ENCODE peak calls at places on chromosomes 7 and 10, in four cellular contexts. A is germinal center, C is EH, X is DMS79. Q is an unnamed sample.

GRCh38 chr7:141320287-141320686 is 230.9 kb upstream of the AGK start:
- DNase-seq in X (no peak), C (no peak), A (peak; percentile 7), Q (peak; percentile 91)

GRCh38 chr10:132873395-132873794 is 69.0 kb downstream of the CFAP46 start:
- DNase-seq in C (no peak), X (no peak), A (no peak), Q (no peak)

GRCh38 chr7:135774284-135774683 is 25.7 kb upstream of the FAM180A start:
- DNase-seq in A (no peak), C (peak; percentile 77), X (no peak), Q (no peak)

GRCh38 chr7:150800576-150801241 is at the start of gene TMEM176A:
- DNase-seq in C (no peak), X (no peak), A (no peak), Q (no peak)

GRCh38 chr10:7311256-7312178 is 99.3 kb downstream of the SFMBT2 start:
- DNase-seq in A (no peak), C (no peak), X (no peak), Q (no peak)

GRCh38 chr7:87853237-87853864 is 22.8 kb downstream of the SLC25A40 start:
- DNase-seq in A (no peak), C (peak; percentile 50), X (no peak), Q (no peak)

GRCh38 chr7:43362652-43363428 is 220.1 kb upstream of the STK17A start:
- DNase-seq in X (no peak), C (peak; percentile 50), A (no peak), Q (no peak)

GRCh38 chr7:128094686-128095085 is 63.4 kb upstream of the LRRC4 start:
- DNase-seq in X (no peak), C (no peak), A (no peak), Q (no peak)

GRCh38 chr7:98110249-98111022 is 3.8 kb downstream of the LMTK2 start:
- DNase-seq in A (no peak), C (no peak), X (no peak), Q (no peak)

GRCh38 chr7:139370301-139370942 is 10.7 kb downstream of the LUC7L2 start:
- DNase-seq in X (no peak), C (no peak), A (no peak), Q (no peak)

GRCh38 chr7:83365746-83366145 is 203.1 kb upstream of the PCLO start:
- DNase-seq in A (no peak), X (no peak), C (no peak), Q (peak; percentile 21)

GRCh38 chr7:33887576-33887975 is 17.8 kb upstream of the BMPER start:
- DNase-seq in C (no peak), X (no peak), A (no peak), Q (no peak)

GRCh38 chr7:1510780-1511154 is 6.6 kb upstream of the INTS1 start:
- DNase-seq in X (no peak), A (no peak), C (no peak), Q (no peak)

GRCh38 chr7:99469381-99470065 is 3.2 kb upstream of the ZNF789 start:
- DNase-seq in A (no peak), X (no peak), C (no peak), Q (no peak)

GRCh38 chr7:24783731-24784130 is 26.5 kb upstream of the GSDME start:
- DNase-seq in A (no peak), X (no peak), C (peak; percentile 43), Q (no peak)

GRCh38 chr7:17745588-17745987 is 194.7 kb downstream of the SNX13 start:
- DNase-seq in X (no peak), C (no peak), A (no peak), Q (no peak)

GRCh38 chr7:106870983-106871410 is 5.9 kb downstream of the PIK3CG start:
- DNase-seq in C (no peak), A (peak; percentile 35), X (no peak), Q (peak; percentile 94)

GRCh38 chr10:3761916-3762708 is 22.9 kb downstream of the KLF6 start:
- DNase-seq in A (no peak), C (peak; percentile 66), X (no peak), Q (no peak)

GRCh38 chr10:112369495-112370423 is 4.2 kb upstream of the ACSL5 start:
- DNase-seq in X (no peak), C (no peak), A (no peak), Q (peak; percentile 20)

GRCh38 chr10:83724471-83725241 is 414.7 kb upstream of the GHITM start:
- DNase-seq in X (no peak), A (no peak), C (no peak), Q (peak; percentile 51)

GRCh38 chr10:47400251-47400650 is 16.2 kb upstream of the ZNF488 start:
- DNase-seq in X (no peak), A (no peak), C (no peak), Q (no peak)

GRCh38 chr10:15735766-15736165 is 16.0 kb upstream of the ITGA8 start:
- DNase-seq in X (no peak), C (no peak), A (no peak), Q (no peak)

GRCh38 chr7:140315498-140316164 is 82.7 kb downstream of the SLC37A3 start:
- DNase-seq in C (no peak), A (no peak), X (peak; percentile 52), Q (no peak)

GRCh38 chr7:125592331-125592730 is 662.7 kb upstream of the POT1 start:
- DNase-seq in C (no peak), A (no peak), X (no peak), Q (no peak)

GRCh38 chr7:121244120-121244865 is 84.5 kb upstream of the WNT16 start:
- DNase-seq in A (no peak), X (no peak), C (no peak), Q (no peak)

GRCh38 chr7:36091571-36092176 is 61.4 kb upstream of the EEPD1 start:
- DNase-seq in X (no peak), A (no peak), C (no peak), Q (no peak)

GRCh38 chr7:519429-519973 is at the start of gene PDGFA:
- DNase-seq in C (peak; percentile 72), X (no peak), A (peak; percentile 30), Q (no peak)

GRCh38 chr10:77842652-77843212 is 83.8 kb downstream of the DLG5 start:
- DNase-seq in C (no peak), X (no peak), A (no peak), Q (no peak)

GRCh38 chr10:100479059-100479458 is 16.2 kb downstream of the WNT8B start:
- DNase-seq in A (no peak), C (no peak), X (no peak), Q (no peak)

GRCh38 chr7:110544199-110544598 is 546.7 kb upstream of the LRRN3 start:
- DNase-seq in C (peak; percentile 74), X (no peak), A (no peak), Q (no peak)

GRCh38 chr7:2008936-2009540 is 223.7 kb downstream of the MAD1L1 start:
- DNase-seq in C (no peak), A (no peak), X (no peak), Q (no peak)

GRCh38 chr7:100892364-100893317 is 3.0 kb downstream of the ACHE start:
- DNase-seq in A (no peak), X (no peak), C (no peak), Q (no peak)

GRCh38 chr7:30465342-30466170 is 13.0 kb downstream of the NOD1 start:
- DNase-seq in C (peak; percentile 61), A (no peak), X (no peak), Q (no peak)

GRCh38 chr7:158649279-158649678 is 55.3 kb downstream of the NCAPG2 start:
- DNase-seq in X (no peak), C (peak; percentile 93), A (no peak), Q (no peak)

GRCh38 chr7:150586778-150587152 is 19.6 kb downstream of the GIMAP4 start:
- DNase-seq in C (no peak), X (no peak), A (no peak), Q (no peak)

GRCh38 chr10:129812398-129812797 is 151.7 kb downstream of the EBF3 start:
- DNase-seq in C (no peak), A (no peak), X (no peak), Q (no peak)

GRCh38 chr10:108051218-108051617 is 886.7 kb upstream of the SORCS1 start:
- DNase-seq in A (no peak), X (no peak), C (no peak), Q (no peak)

GRCh38 chr7:44087914-44088838 is 5.8 kb upstream of the POLM start:
- DNase-seq in A (no peak), C (peak; percentile 99), X (no peak), Q (no peak)

GRCh38 chr7:57417736-57418135 is 32.2 kb upstream of the ZNF716 start:
- DNase-seq in X (no peak), C (no peak), A (no peak), Q (no peak)

Q was measured in MM.1S.